ENCODE peak calls at places on chromosomes 12 and 14, in ten cellular contexts. Z, G, Y, C, B, N, M, S, J and I are unnamed samples.

GRCh38 chr12:11839093-11839641 is 189.7 kb downstream of the ETV6 start:
- DNase-seq in G (peak), M (no peak), Y (no peak), S (no peak), B (peak), N (no peak), J (no peak), C (no peak), Z (no peak), I (no peak)

GRCh38 chr12:56198836-56199235 is 9.6 kb upstream of the SMARCC2 start:
- DNase-seq in C (no peak), G (no peak), S (no peak), N (no peak), Y (no peak), M (no peak), B (peak), J (no peak), Z (no peak), I (no peak)

GRCh38 chr12:46372852-46373302 is 304 bp upstream of the SLC38A2 start:
- DNase-seq in Y (no peak), S (no peak), C (no peak), J (no peak), G (no peak), Z (no peak), B (no peak), N (no peak), M (no peak), I (no peak)

GRCh38 chr14:72990171-72990570 is 36.7 kb downstream of the ZFYVE1 start:
- DNase-seq in S (no peak), C (no peak), Y (no peak), Z (no peak), M (no peak), J (no peak), B (no peak), G (no peak), N (no peak), I (no peak)

GRCh38 chr14:59103396-59103795 is 85.1 kb upstream of the DAAM1 start:
- DNase-seq in C (no peak), M (no peak), G (no peak), Z (no peak), Y (no peak), J (no peak), S (no peak), N (no peak), B (peak), I (no peak)

GRCh38 chr12:24853588-24853987 is 95.3 kb downstream of the BCAT1 start:
- DNase-seq in N (no peak), B (peak), Z (no peak), S (no peak), G (no peak), Y (no peak), M (no peak), J (no peak), C (no peak), I (no peak)

GRCh38 chr14:75736845-75737485 is 75.9 kb downstream of the TTLL5 start:
- DNase-seq in J (no peak), Z (no peak), N (no peak), B (no peak), S (no peak), Y (no peak), M (no peak), G (no peak), C (no peak), I (no peak)

GRCh38 chr12:91326043-91327027 is 143.7 kb upstream of the DCN start:
- DNase-seq in N (peak), Y (peak), S (no peak), M (peak), G (peak), C (no peak), Z (peak), J (peak), B (peak), I (peak)

GRCh38 chr12:128138125-128138524 is 128.8 kb upstream of the TMEM132C start:
- DNase-seq in G (peak), J (no peak), B (no peak), Y (no peak), S (no peak), C (no peak), N (no peak), M (no peak), Z (no peak), I (no peak)

GRCh38 chr12:45721374-45721773 is 8.1 kb upstream of the ARID2 start:
- DNase-seq in J (no peak), B (no peak), C (no peak), S (no peak), Y (no peak), N (no peak), Z (no peak), M (no peak), G (no peak), I (no peak)

GRCh38 chr12:20282411-20282810 is 85.9 kb upstream of the PDE3A start:
- DNase-seq in B (peak), Z (no peak), M (no peak), S (no peak), G (no peak), C (no peak), Y (no peak), J (no peak), N (no peak), I (no peak)

GRCh38 chr14:89543420-89543790 is 126.4 kb upstream of the FOXN3 start:
- DNase-seq in M (no peak), S (no peak), C (no peak), G (no peak), Y (no peak), J (no peak), N (peak), Z (no peak), B (no peak), I (no peak)

GRCh38 chr12:774051-774614 is 21.8 kb downstream of the WNK1 start:
- DNase-seq in B (peak), M (no peak), C (no peak), G (no peak), N (no peak), Y (no peak), J (no peak), S (no peak), Z (no peak), I (no peak)

GRCh38 chr14:78399316-78399889 is 229.2 kb downstream of the NRXN3 start:
- DNase-seq in J (no peak), N (no peak), C (no peak), G (no peak), M (no peak), B (peak), Y (no peak), Z (no peak), S (no peak), I (no peak)

GRCh38 chr12:99611590-99611989 is 36.0 kb upstream of the GARIN6 start:
- DNase-seq in G (no peak), B (no peak), N (no peak), C (no peak), S (no peak), M (no peak), J (no peak), Y (no peak), Z (no peak), I (no peak)

GRCh38 chr12:43883311-43883710 is 47.4 kb downstream of the TMEM117 start:
- DNase-seq in N (no peak), Z (no peak), C (no peak), J (no peak), M (no peak), B (no peak), Y (no peak), S (no peak), G (no peak), I (no peak)

GRCh38 chr12:42129595-42130204 is 15.0 kb downstream of the GXYLT1 start:
- DNase-seq in J (no peak), N (no peak), C (no peak), Z (no peak), M (no peak), S (no peak), B (peak), Y (no peak), G (peak), I (no peak)

GRCh38 chr14:37145395-37145794 is 27.0 kb downstream of the SLC25A21 start:
- DNase-seq in N (no peak), B (no peak), S (no peak), Z (no peak), M (no peak), J (no peak), G (no peak), C (no peak), Y (no peak), I (no peak)

GRCh38 chr12:100913872-100914600 is 119.5 kb downstream of the ANO4 start:
- DNase-seq in J (no peak), S (no peak), M (no peak), G (no peak), N (no peak), B (no peak), Y (no peak), Z (no peak), C (no peak), I (no peak)

GRCh38 chr12:57173089-57173488 is 25.7 kb upstream of the LRP1-AS start:
- DNase-seq in N (no peak), G (no peak), Z (no peak), M (no peak), B (peak), S (no peak), J (no peak), C (no peak), Y (peak), I (no peak)

GRCh38 chr14:71856199-71856919 is 75.9 kb upstream of the RGS6 start:
- DNase-seq in J (no peak), M (no peak), S (no peak), Y (no peak), N (no peak), C (no peak), G (no peak), Z (no peak), B (no peak), I (no peak)

GRCh38 chr14:102057480-102058114 is 29.2 kb downstream of the HSP90AA1 start:
- DNase-seq in M (no peak), J (no peak), B (no peak), Z (no peak), S (no peak), C (no peak), Y (no peak), G (no peak), N (no peak), I (no peak)

GRCh38 chr12:67782573-67782972 is 134.0 kb downstream of the DYRK2 start:
- DNase-seq in N (no peak), J (no peak), B (no peak), C (no peak), G (no peak), M (no peak), Z (no peak), Y (no peak), S (no peak), I (no peak)